ENCODE peak calls at places on chromosomes 4 and X, in nine cellular contexts. One of them, this sample, is unnamed.

GRCh38 chr4:8353912-8354453 is 84.4 kb downstream of the HTRA3 start:
- DNase-seq in left lung: no peak
- DNase-seq in adrenal gland: no peak
- DNase-seq in IMR-90: peak; percentile 78
- DNase-seq in right cardiac atrium: peak; percentile 44
- DNase-seq in colonic mucosa: no peak
- DNase-seq in transverse colon: peak; percentile 5
- DNase-seq in CD8-positive, alpha-beta T cell: no peak
- DNase-seq in RWPE2: no peak
- DNase-seq in this sample: no peak

GRCh38 chr4:98625399-98625798 is 33.0 kb downstream of the TSPAN5 start:
- DNase-seq in left lung: no peak
- DNase-seq in adrenal gland: no peak
- DNase-seq in IMR-90: no peak
- DNase-seq in right cardiac atrium: no peak
- DNase-seq in colonic mucosa: no peak
- DNase-seq in transverse colon: no peak
- DNase-seq in CD8-positive, alpha-beta T cell: no peak
- DNase-seq in RWPE2: no peak
- DNase-seq in this sample: no peak

GRCh38 chr4:8477095-8477635 is 36.6 kb downstream of the TRMT44 start:
- DNase-seq in left lung: no peak
- DNase-seq in adrenal gland: no peak
- DNase-seq in IMR-90: no peak
- DNase-seq in right cardiac atrium: no peak
- DNase-seq in colonic mucosa: no peak
- DNase-seq in transverse colon: no peak
- DNase-seq in CD8-positive, alpha-beta T cell: no peak
- DNase-seq in RWPE2: no peak
- DNase-seq in this sample: no peak

GRCh38 chr4:163473576-163473975 is at the start of gene TKTL2:
- DNase-seq in left lung: peak; percentile 65
- DNase-seq in adrenal gland: no peak
- DNase-seq in IMR-90: no peak
- DNase-seq in right cardiac atrium: peak; percentile 22
- DNase-seq in colonic mucosa: no peak
- DNase-seq in transverse colon: no peak
- DNase-seq in CD8-positive, alpha-beta T cell: no peak
- DNase-seq in RWPE2: no peak
- DNase-seq in this sample: no peak

GRCh38 chr4:152265149-152265621 is 270.7 kb downstream of the FBXW7 start:
- DNase-seq in left lung: no peak
- DNase-seq in adrenal gland: no peak
- DNase-seq in IMR-90: peak; percentile 92
- DNase-seq in right cardiac atrium: no peak
- DNase-seq in colonic mucosa: no peak
- DNase-seq in transverse colon: no peak
- DNase-seq in CD8-positive, alpha-beta T cell: no peak
- DNase-seq in RWPE2: no peak
- DNase-seq in this sample: no peak

GRCh38 chrX:7941390-7942042 is 14.3 kb upstream of the PNPLA4 start:
- DNase-seq in left lung: no peak
- DNase-seq in adrenal gland: no peak
- DNase-seq in IMR-90: peak; percentile 7
- DNase-seq in right cardiac atrium: no peak
- DNase-seq in colonic mucosa: peak; percentile 60
- DNase-seq in transverse colon: peak; percentile 12
- DNase-seq in CD8-positive, alpha-beta T cell: no peak
- DNase-seq in RWPE2: no peak
- DNase-seq in this sample: peak; percentile 9

GRCh38 chr4:4320951-4321714 is 31.1 kb downstream of the ZBTB49 start:
- DNase-seq in left lung: no peak
- DNase-seq in adrenal gland: no peak
- DNase-seq in IMR-90: no peak
- DNase-seq in right cardiac atrium: no peak
- DNase-seq in colonic mucosa: no peak
- DNase-seq in transverse colon: no peak
- DNase-seq in CD8-positive, alpha-beta T cell: no peak
- DNase-seq in RWPE2: peak; percentile 33
- DNase-seq in this sample: no peak

GRCh38 chr4:70183168-70183939 is 12.2 kb upstream of the ODAM start:
- DNase-seq in left lung: no peak
- DNase-seq in adrenal gland: no peak
- DNase-seq in IMR-90: peak; percentile 48
- DNase-seq in right cardiac atrium: no peak
- DNase-seq in colonic mucosa: peak; percentile 27
- DNase-seq in transverse colon: peak; percentile 7
- DNase-seq in CD8-positive, alpha-beta T cell: no peak
- DNase-seq in RWPE2: no peak
- DNase-seq in this sample: peak; percentile 62

GRCh38 chr4:8295471-8295870 is 25.9 kb downstream of the HTRA3 start:
- DNase-seq in left lung: peak; percentile 57
- DNase-seq in adrenal gland: no peak
- DNase-seq in IMR-90: no peak
- DNase-seq in right cardiac atrium: peak; percentile 13
- DNase-seq in colonic mucosa: no peak
- DNase-seq in transverse colon: no peak
- DNase-seq in CD8-positive, alpha-beta T cell: no peak
- DNase-seq in RWPE2: peak; percentile 29
- DNase-seq in this sample: no peak

GRCh38 chrX:79413009-79413408 is 45.9 kb upstream of the ITM2A start:
- DNase-seq in left lung: no peak
- DNase-seq in adrenal gland: no peak
- DNase-seq in IMR-90: peak; percentile 1
- DNase-seq in right cardiac atrium: no peak
- DNase-seq in colonic mucosa: no peak
- DNase-seq in transverse colon: no peak
- DNase-seq in CD8-positive, alpha-beta T cell: no peak
- DNase-seq in RWPE2: no peak
- DNase-seq in this sample: peak; percentile 5

GRCh38 chr4:74451214-74451661 is 6.3 kb downstream of the AREG start:
- DNase-seq in left lung: no peak
- DNase-seq in adrenal gland: no peak
- DNase-seq in IMR-90: peak; percentile 71
- DNase-seq in right cardiac atrium: no peak
- DNase-seq in colonic mucosa: no peak
- DNase-seq in transverse colon: no peak
- DNase-seq in CD8-positive, alpha-beta T cell: no peak
- DNase-seq in RWPE2: no peak
- DNase-seq in this sample: no peak

GRCh38 chr4:111537861-111538260 is 607.4 kb upstream of the FAM241A start:
- DNase-seq in left lung: no peak
- DNase-seq in adrenal gland: no peak
- DNase-seq in IMR-90: peak; percentile 60
- DNase-seq in right cardiac atrium: no peak
- DNase-seq in colonic mucosa: no peak
- DNase-seq in transverse colon: no peak
- DNase-seq in CD8-positive, alpha-beta T cell: no peak
- DNase-seq in RWPE2: no peak
- DNase-seq in this sample: no peak

GRCh38 chr4:7304436-7304835 is 112.1 kb downstream of the SORCS2 start:
- DNase-seq in left lung: peak; percentile 39
- DNase-seq in adrenal gland: no peak
- DNase-seq in IMR-90: no peak
- DNase-seq in right cardiac atrium: no peak
- DNase-seq in colonic mucosa: no peak
- DNase-seq in transverse colon: no peak
- DNase-seq in CD8-positive, alpha-beta T cell: no peak
- DNase-seq in RWPE2: no peak
- DNase-seq in this sample: no peak

GRCh38 chr4:25441519-25442117 is 64.6 kb downstream of the ANAPC4 start:
- DNase-seq in left lung: no peak
- DNase-seq in adrenal gland: peak; percentile 62
- DNase-seq in IMR-90: peak; percentile 59
- DNase-seq in right cardiac atrium: peak; percentile 78
- DNase-seq in colonic mucosa: peak; percentile 59
- DNase-seq in transverse colon: peak; percentile 57
- DNase-seq in CD8-positive, alpha-beta T cell: no peak
- DNase-seq in RWPE2: no peak
- DNase-seq in this sample: peak; percentile 54

GRCh38 chrX:105260291-105261043 is 40.0 kb upstream of the TEX13A start:
- DNase-seq in left lung: no peak
- DNase-seq in adrenal gland: no peak
- DNase-seq in IMR-90: no peak
- DNase-seq in right cardiac atrium: peak; percentile 66
- DNase-seq in colonic mucosa: no peak
- DNase-seq in transverse colon: no peak
- DNase-seq in CD8-positive, alpha-beta T cell: no peak
- DNase-seq in RWPE2: no peak
- DNase-seq in this sample: no peak

GRCh38 chr4:104424368-104424921 is 70.2 kb downstream of the CXXC4 start:
- DNase-seq in left lung: no peak
- DNase-seq in adrenal gland: no peak
- DNase-seq in IMR-90: no peak
- DNase-seq in right cardiac atrium: no peak
- DNase-seq in colonic mucosa: no peak
- DNase-seq in transverse colon: no peak
- DNase-seq in CD8-positive, alpha-beta T cell: no peak
- DNase-seq in RWPE2: no peak
- DNase-seq in this sample: no peak

GRCh38 chrX:122115604-122116003 is 1068.2 kb downstream of the GLUD2 start:
- DNase-seq in left lung: no peak
- DNase-seq in adrenal gland: no peak
- DNase-seq in IMR-90: no peak
- DNase-seq in right cardiac atrium: no peak
- DNase-seq in colonic mucosa: no peak
- DNase-seq in transverse colon: no peak
- DNase-seq in CD8-positive, alpha-beta T cell: no peak
- DNase-seq in RWPE2: no peak
- DNase-seq in this sample: no peak

GRCh38 chr4:169116270-169116901 is 106.3 kb upstream of the CBR4 start:
- DNase-seq in left lung: peak; percentile 72
- DNase-seq in adrenal gland: no peak
- DNase-seq in IMR-90: peak; percentile 63
- DNase-seq in right cardiac atrium: peak; percentile 35
- DNase-seq in colonic mucosa: no peak
- DNase-seq in transverse colon: no peak
- DNase-seq in CD8-positive, alpha-beta T cell: no peak
- DNase-seq in RWPE2: peak; percentile 62
- DNase-seq in this sample: no peak

GRCh38 chr4:186144180-186144579 is 39.7 kb downstream of the FAM149A start:
- DNase-seq in left lung: no peak
- DNase-seq in adrenal gland: peak; percentile 24
- DNase-seq in IMR-90: peak; percentile 21
- DNase-seq in right cardiac atrium: peak; percentile 69
- DNase-seq in colonic mucosa: peak; percentile 27
- DNase-seq in transverse colon: peak; percentile 19
- DNase-seq in CD8-positive, alpha-beta T cell: no peak
- DNase-seq in RWPE2: no peak
- DNase-seq in this sample: no peak

DNA sequence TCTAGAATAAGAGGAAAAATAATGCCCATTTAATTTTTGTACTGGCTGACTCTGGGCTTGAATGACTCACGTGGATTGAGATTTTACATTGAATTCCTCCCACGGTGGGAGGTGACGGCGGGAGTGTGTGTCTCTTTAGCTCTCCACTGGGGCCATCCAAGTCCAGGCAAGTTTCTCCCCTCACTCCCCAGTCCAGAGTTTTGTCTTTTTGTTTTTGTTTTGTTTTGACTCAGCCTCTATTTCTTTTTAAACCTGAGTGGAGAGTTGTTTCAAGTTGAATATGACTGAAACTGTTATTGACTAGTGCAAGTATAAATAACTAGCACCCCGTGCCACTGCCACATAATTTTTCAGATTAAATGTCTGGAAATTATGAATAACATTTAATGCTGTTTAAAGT is 13.6 kb downstream of the CHST7 start:
- DNase-seq in left lung: no peak
- DNase-seq in adrenal gland: no peak
- DNase-seq in IMR-90: peak; percentile 66
- DNase-seq in right cardiac atrium: no peak
- DNase-seq in colonic mucosa: no peak
- DNase-seq in transverse colon: no peak
- DNase-seq in CD8-positive, alpha-beta T cell: no peak
- DNase-seq in RWPE2: peak; percentile 53
- DNase-seq in this sample: no peak
- H3K4me3 ChIP-seq in left lung: no peak overlapping the region
- H3K4me3 ChIP-seq in adrenal gland: no peak overlapping the region
- H3K4me3 ChIP-seq in IMR-90: no peak overlapping the region
- H3K4me3 ChIP-seq in right cardiac atrium: peak overlapping the region; percentile 10
- H3K4me3 ChIP-seq in colonic mucosa: no peak overlapping the region
- H3K4me3 ChIP-seq in transverse colon: no peak overlapping the region
- H3K4me3 ChIP-seq in CD8-positive, alpha-beta T cell: no peak overlapping the region
- H3K4me3 ChIP-seq in RWPE2: no peak overlapping the region
- H3K4me3 ChIP-seq in this sample: peak overlapping the region; percentile 24

GRCh38 chr4:159106636-159107035 is 3.8 kb downstream of the RAPGEF2 start:
- DNase-seq in left lung: no peak
- DNase-seq in adrenal gland: no peak
- DNase-seq in IMR-90: peak; percentile 45
- DNase-seq in right cardiac atrium: no peak
- DNase-seq in colonic mucosa: no peak
- DNase-seq in transverse colon: no peak
- DNase-seq in CD8-positive, alpha-beta T cell: no peak
- DNase-seq in RWPE2: no peak
- DNase-seq in this sample: no peak
- H3K4me1 ChIP-seq in left lung: peaks cover 11% of the 10 kb centered on the region
- H3K4me1 ChIP-seq in adrenal gland: peaks cover 34% of the 10 kb centered on the region
- H3K4me1 ChIP-seq in IMR-90: peaks cover 2% of the 10 kb centered on the region
- H3K4me1 ChIP-seq in right cardiac atrium: peaks cover 4% of the 10 kb centered on the region
- H3K4me1 ChIP-seq in colonic mucosa: peaks cover 11% of the 10 kb centered on the region
- H3K4me1 ChIP-seq in transverse colon: peaks cover 11% of the 10 kb centered on the region
- H3K4me1 ChIP-seq in CD8-positive, alpha-beta T cell: peaks cover 14% of the 10 kb centered on the region
- H3K4me1 ChIP-seq in RWPE2: peaks cover 28% of the 10 kb centered on the region
- H3K4me1 ChIP-seq in this sample: peaks cover 14% of the 10 kb centered on the region

GRCh38 chrX:12997898-12998687 is 23.2 kb downstream of the TMSB4X start:
- DNase-seq in left lung: no peak
- DNase-seq in adrenal gland: no peak
- DNase-seq in IMR-90: no peak
- DNase-seq in right cardiac atrium: no peak
- DNase-seq in colonic mucosa: no peak
- DNase-seq in transverse colon: no peak
- DNase-seq in CD8-positive, alpha-beta T cell: no peak
- DNase-seq in RWPE2: no peak
- DNase-seq in this sample: no peak
- H3K4me3 ChIP-seq in left lung: no peak overlapping the region
- H3K4me3 ChIP-seq in adrenal gland: no peak overlapping the region
- H3K4me3 ChIP-seq in IMR-90: no peak overlapping the region
- H3K4me3 ChIP-seq in right cardiac atrium: no peak overlapping the region
- H3K4me3 ChIP-seq in colonic mucosa: no peak overlapping the region
- H3K4me3 ChIP-seq in transverse colon: no peak overlapping the region
- H3K4me3 ChIP-seq in CD8-positive, alpha-beta T cell: no peak overlapping the region
- H3K4me3 ChIP-seq in RWPE2: no peak overlapping the region
- H3K4me3 ChIP-seq in this sample: no peak overlapping the region

DNA sequence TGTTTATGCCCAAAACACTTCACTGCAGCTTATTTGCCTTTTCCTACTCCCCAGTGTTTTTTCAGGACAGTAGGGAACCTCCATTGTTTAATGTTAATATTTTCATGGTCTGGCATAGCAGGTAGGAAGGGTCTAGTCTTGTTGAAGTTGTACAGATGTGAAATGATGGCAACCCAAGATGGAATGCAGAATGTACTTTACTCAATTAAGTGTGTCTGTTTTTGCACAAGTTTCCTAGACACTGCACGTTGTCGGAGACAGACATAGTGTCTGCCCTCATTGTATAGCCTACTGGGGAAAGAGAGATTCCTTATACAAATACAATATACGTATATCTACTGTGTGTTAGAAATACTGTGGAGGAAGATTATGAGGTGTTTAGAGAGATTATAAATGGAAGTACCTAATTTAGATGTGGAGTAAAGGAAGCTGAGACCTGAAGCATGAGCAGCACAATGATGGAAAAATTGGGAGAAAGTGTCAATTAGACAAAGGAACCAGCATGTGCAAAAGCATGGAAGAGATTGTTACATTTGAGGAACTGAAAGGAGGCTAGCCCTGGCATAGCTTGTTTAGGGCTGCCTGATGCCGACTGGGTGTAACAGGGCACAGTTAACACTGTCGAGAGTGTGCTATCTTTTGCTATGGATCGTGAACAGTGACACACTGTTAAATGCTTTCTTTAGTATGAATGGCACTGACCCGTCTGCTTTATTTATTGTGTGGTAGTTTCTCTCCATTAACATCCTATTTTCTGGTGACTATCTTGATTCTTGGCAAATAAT is 18.4 kb downstream of the CPEB2 start:
- DNase-seq in left lung: no peak
- DNase-seq in adrenal gland: no peak
- DNase-seq in IMR-90: no peak
- DNase-seq in right cardiac atrium: no peak
- DNase-seq in colonic mucosa: no peak
- DNase-seq in transverse colon: no peak
- DNase-seq in CD8-positive, alpha-beta T cell: no peak
- DNase-seq in RWPE2: no peak
- DNase-seq in this sample: no peak
- H3K4me1 ChIP-seq in left lung: no peaks in the 10 kb centered on the region
- H3K4me1 ChIP-seq in adrenal gland: peaks cover 26% of the 10 kb centered on the region
- H3K4me1 ChIP-seq in IMR-90: no peaks in the 10 kb centered on the region
- H3K4me1 ChIP-seq in right cardiac atrium: no peaks in the 10 kb centered on the region
- H3K4me1 ChIP-seq in colonic mucosa: no peaks in the 10 kb centered on the region
- H3K4me1 ChIP-seq in transverse colon: peaks cover 19% of the 10 kb centered on the region
- H3K4me1 ChIP-seq in CD8-positive, alpha-beta T cell: no peaks in the 10 kb centered on the region
- H3K4me1 ChIP-seq in RWPE2: no peaks in the 10 kb centered on the region
- H3K4me1 ChIP-seq in this sample: no peaks in the 10 kb centered on the region